ENCODE peak calls at places on chromosomes 7 and 10, in four cellular contexts. One of them, this sample, is unnamed.

GRCh38 chr10:86391986-86392722 is 25.6 kb upstream of the GRID1 start:
- DNase-seq in Karpas-422: no peak
- DNase-seq in stomach: no peak
- DNase-seq in CD8-positive, alpha-beta T cell: no peak
- DNase-seq in this sample: no peak

GRCh38 chr7:151378011-151378410 is 31.8 kb downstream of the WDR86 start:
- DNase-seq in CD8-positive, alpha-beta T cell: no peak
- DNase-seq in stomach: no peak
- DNase-seq in Karpas-422: no peak
- DNase-seq in this sample: no peak

GRCh38 chr7:86733783-86734182 is 90.1 kb downstream of the GRM3 start:
- DNase-seq in stomach: no peak
- DNase-seq in CD8-positive, alpha-beta T cell: no peak
- DNase-seq in Karpas-422: no peak
- DNase-seq in this sample: no peak

GRCh38 chr7:37441405-37441797 is 7.3 kb downstream of the ELMO1 start:
- DNase-seq in stomach: no peak
- DNase-seq in CD8-positive, alpha-beta T cell: no peak
- DNase-seq in Karpas-422: no peak
- DNase-seq in this sample: no peak

GRCh38 chr10:130763071-130763470 is 548.5 kb downstream of the TCERG1L start:
- DNase-seq in CD8-positive, alpha-beta T cell: no peak
- DNase-seq in Karpas-422: no peak
- DNase-seq in stomach: no peak
- DNase-seq in this sample: no peak

GRCh38 chr7:121102619-121103018 is 114.1 kb downstream of the CPED1 start:
- DNase-seq in Karpas-422: no peak
- DNase-seq in stomach: peak
- DNase-seq in CD8-positive, alpha-beta T cell: no peak
- DNase-seq in this sample: peak

GRCh38 chr10:132170561-132171361 is 16.0 kb upstream of the DPYSL4 start:
- DNase-seq in stomach: no peak
- DNase-seq in Karpas-422: peak
- DNase-seq in CD8-positive, alpha-beta T cell: no peak
- DNase-seq in this sample: no peak

GRCh38 chr10:51471271-51471670 is 228.1 kb downstream of the CSTF2T start:
- DNase-seq in CD8-positive, alpha-beta T cell: no peak
- DNase-seq in Karpas-422: no peak
- DNase-seq in stomach: no peak
- DNase-seq in this sample: no peak

GRCh38 chr7:130849604-130850003 is 115.6 kb upstream of the KLF14 start:
- DNase-seq in Karpas-422: no peak
- DNase-seq in CD8-positive, alpha-beta T cell: no peak
- DNase-seq in stomach: no peak
- DNase-seq in this sample: no peak

GRCh38 chr10:24503627-24504320 is 219.9 kb downstream of the ARHGAP21 start:
- DNase-seq in stomach: peak
- DNase-seq in CD8-positive, alpha-beta T cell: no peak
- DNase-seq in Karpas-422: peak
- DNase-seq in this sample: no peak

GRCh38 chr7:151349507-151349853 is 7.9 kb downstream of the NUB1 start:
- DNase-seq in stomach: no peak
- DNase-seq in CD8-positive, alpha-beta T cell: no peak
- DNase-seq in Karpas-422: peak
- DNase-seq in this sample: no peak

GRCh38 chr10:98815039-98815660 is 368.4 kb upstream of the HPS1 start:
- DNase-seq in Karpas-422: no peak
- DNase-seq in stomach: no peak
- DNase-seq in CD8-positive, alpha-beta T cell: no peak
- DNase-seq in this sample: no peak

GRCh38 chr7:122975341-122975740 is 20.2 kb downstream of the TAS2R16 start:
- DNase-seq in CD8-positive, alpha-beta T cell: no peak
- DNase-seq in stomach: no peak
- DNase-seq in Karpas-422: no peak
- DNase-seq in this sample: no peak

GRCh38 chr10:84944187-84944586 is 615.8 kb downstream of the CCSER2 start:
- DNase-seq in stomach: no peak
- DNase-seq in Karpas-422: no peak
- DNase-seq in CD8-positive, alpha-beta T cell: no peak
- DNase-seq in this sample: no peak

GRCh38 chr7:903921-904755 is 27.8 kb downstream of the GET4 start:
- DNase-seq in stomach: no peak
- DNase-seq in CD8-positive, alpha-beta T cell: no peak
- DNase-seq in Karpas-422: no peak
- DNase-seq in this sample: no peak

GRCh38 chr10:16993186-16993585 is 136.4 kb downstream of the CUBN start:
- DNase-seq in stomach: no peak
- DNase-seq in Karpas-422: no peak
- DNase-seq in CD8-positive, alpha-beta T cell: no peak
- DNase-seq in this sample: no peak

GRCh38 chr7:6392712-6393666 is 54.8 kb downstream of the DAGLB start:
- DNase-seq in Karpas-422: no peak
- DNase-seq in CD8-positive, alpha-beta T cell: peak
- DNase-seq in stomach: peak
- DNase-seq in this sample: peak

GRCh38 chr10:132150777-132151176 is 36.0 kb upstream of the DPYSL4 start:
- DNase-seq in Karpas-422: no peak
- DNase-seq in stomach: no peak
- DNase-seq in CD8-positive, alpha-beta T cell: no peak
- DNase-seq in this sample: no peak

GRCh38 chr7:1028775-1029636 is 15.3 kb upstream of the GPR146 start:
- DNase-seq in Karpas-422: no peak
- DNase-seq in CD8-positive, alpha-beta T cell: peak
- DNase-seq in stomach: peak
- DNase-seq in this sample: peak

GRCh38 chr7:19107392-19108147 is 9.9 kb downstream of the TWIST1 start:
- DNase-seq in CD8-positive, alpha-beta T cell: no peak
- DNase-seq in Karpas-422: no peak
- DNase-seq in stomach: no peak
- DNase-seq in this sample: no peak

GRCh38 chr7:110600983-110601382 is 489.9 kb upstream of the LRRN3 start:
- DNase-seq in Karpas-422: no peak
- DNase-seq in stomach: no peak
- DNase-seq in CD8-positive, alpha-beta T cell: no peak
- DNase-seq in this sample: no peak

GRCh38 chr10:25758041-25758457 is 176.0 kb upstream of the MYO3A start:
- DNase-seq in CD8-positive, alpha-beta T cell: no peak
- DNase-seq in Karpas-422: peak
- DNase-seq in stomach: no peak
- DNase-seq in this sample: peak

GRCh38 chr10:97924678-97925077 is 75.0 kb downstream of the GOLGA7B start:
- DNase-seq in stomach: no peak
- DNase-seq in Karpas-422: no peak
- DNase-seq in CD8-positive, alpha-beta T cell: no peak
- DNase-seq in this sample: no peak

GRCh38 chr7:105759670-105760548 is 116.5 kb downstream of the ATXN7L1 start:
- DNase-seq in Karpas-422: peak
- DNase-seq in CD8-positive, alpha-beta T cell: no peak
- DNase-seq in stomach: peak
- DNase-seq in this sample: no peak

GRCh38 chr10:71074176-71074755 is 138.1 kb upstream of the UNC5B start:
- DNase-seq in Karpas-422: no peak
- DNase-seq in CD8-positive, alpha-beta T cell: no peak
- DNase-seq in stomach: no peak
- DNase-seq in this sample: peak

GRCh38 chr10:49441488-49442476 is 45.9 kb upstream of the DRGX start:
- DNase-seq in stomach: no peak
- DNase-seq in CD8-positive, alpha-beta T cell: no peak
- DNase-seq in Karpas-422: no peak
- DNase-seq in this sample: no peak

GRCh38 chr10:24428410-24428782 is 219.5 kb downstream of the KIAA1217 start:
- DNase-seq in stomach: no peak
- DNase-seq in CD8-positive, alpha-beta T cell: no peak
- DNase-seq in Karpas-422: no peak
- DNase-seq in this sample: peak

GRCh38 chr10:93493162-93493561 is 3.2 kb upstream of the CEP55 start:
- DNase-seq in Karpas-422: no peak
- DNase-seq in stomach: no peak
- DNase-seq in CD8-positive, alpha-beta T cell: no peak
- DNase-seq in this sample: no peak

GRCh38 chr7:138245216-138245615 is 169.0 kb downstream of the AKR1D1 start:
- DNase-seq in Karpas-422: no peak
- DNase-seq in CD8-positive, alpha-beta T cell: no peak
- DNase-seq in stomach: no peak
- DNase-seq in this sample: no peak

GRCh38 chr10:37712489-37713131 is 144.8 kb downstream of the ZNF248 start:
- DNase-seq in CD8-positive, alpha-beta T cell: no peak
- DNase-seq in Karpas-422: no peak
- DNase-seq in stomach: no peak
- DNase-seq in this sample: no peak

GRCh38 chr10:124612611-124613498 is 131.3 kb downstream of the FAM53B start:
- DNase-seq in CD8-positive, alpha-beta T cell: peak
- DNase-seq in Karpas-422: peak
- DNase-seq in stomach: no peak
- DNase-seq in this sample: no peak
- H3K27ac ChIP-seq in CD8-positive, alpha-beta T cell: peak
- H3K27ac ChIP-seq in Karpas-422: peak
- H3K27ac ChIP-seq in stomach: peak
- H3K27ac ChIP-seq in this sample: no peak

DNA sequence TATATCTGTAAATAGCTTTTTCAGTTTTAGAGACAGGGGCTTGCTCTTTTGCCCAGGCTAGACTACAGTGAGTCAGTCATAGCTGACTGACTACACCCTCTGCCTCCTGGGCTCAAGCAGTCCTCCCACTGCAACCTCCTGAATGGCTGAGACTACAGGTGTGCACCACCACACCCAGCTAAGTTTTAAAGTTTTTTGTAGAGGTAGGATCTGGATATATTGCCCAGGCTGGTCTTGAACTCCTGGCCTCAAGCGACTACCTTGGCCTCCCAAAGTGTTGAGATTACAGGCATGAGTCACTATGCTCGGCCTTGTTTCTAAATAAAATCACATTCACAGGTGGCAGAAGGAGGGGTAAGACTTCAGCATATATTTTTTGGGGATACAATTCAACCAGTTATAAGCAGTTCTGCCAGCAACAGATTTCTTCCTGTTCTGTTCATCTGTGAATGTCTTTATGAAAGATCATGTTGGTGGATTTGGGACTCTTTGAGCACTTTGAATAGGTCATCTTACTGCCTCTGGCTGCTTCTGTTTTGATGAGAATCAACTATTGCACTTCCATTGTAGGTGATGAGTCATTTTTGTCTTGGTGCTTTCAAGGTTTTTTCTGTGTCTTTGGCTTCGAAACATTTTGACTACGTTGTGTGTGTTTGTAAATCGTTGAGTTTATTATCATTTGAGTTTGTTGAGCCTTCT is 15.7 kb downstream of the RBM33 start:
- DNase-seq in stomach: no peak
- DNase-seq in Karpas-422: no peak
- DNase-seq in CD8-positive, alpha-beta T cell: no peak
- DNase-seq in this sample: no peak
- H3K27ac ChIP-seq in stomach: no peak
- H3K27ac ChIP-seq in Karpas-422: no peak
- H3K27ac ChIP-seq in CD8-positive, alpha-beta T cell: no peak
- H3K27ac ChIP-seq in this sample: peak

GRCh38 chr10:120729508-120729907 is 121.7 kb upstream of the WDR11 start:
- DNase-seq in stomach: no peak
- DNase-seq in CD8-positive, alpha-beta T cell: no peak
- DNase-seq in Karpas-422: no peak
- DNase-seq in this sample: no peak
- H3K27ac ChIP-seq in stomach: no peak
- H3K27ac ChIP-seq in CD8-positive, alpha-beta T cell: no peak
- H3K27ac ChIP-seq in Karpas-422: no peak
- H3K27ac ChIP-seq in this sample: no peak

GRCh38 chr7:30472081-30472770 is 6.4 kb downstream of the NOD1 start:
- DNase-seq in CD8-positive, alpha-beta T cell: no peak
- DNase-seq in Karpas-422: no peak
- DNase-seq in stomach: no peak
- DNase-seq in this sample: no peak

GRCh38 chr7:30473393-30473775 is 5.2 kb downstream of the NOD1 start:
- DNase-seq in CD8-positive, alpha-beta T cell: no peak
- DNase-seq in Karpas-422: no peak
- DNase-seq in stomach: no peak
- DNase-seq in this sample: no peak

GRCh38 chr7:30474485-30474884 is 4.1 kb downstream of the NOD1 start:
- DNase-seq in CD8-positive, alpha-beta T cell: no peak
- DNase-seq in Karpas-422: no peak
- DNase-seq in stomach: no peak
- DNase-seq in this sample: no peak

GRCh38 chr7:30473903-30474302 is 4.7 kb downstream of the NOD1 start:
- DNase-seq in stomach: no peak
- DNase-seq in Karpas-422: no peak
- DNase-seq in CD8-positive, alpha-beta T cell: no peak
- DNase-seq in this sample: no peak

DNA sequence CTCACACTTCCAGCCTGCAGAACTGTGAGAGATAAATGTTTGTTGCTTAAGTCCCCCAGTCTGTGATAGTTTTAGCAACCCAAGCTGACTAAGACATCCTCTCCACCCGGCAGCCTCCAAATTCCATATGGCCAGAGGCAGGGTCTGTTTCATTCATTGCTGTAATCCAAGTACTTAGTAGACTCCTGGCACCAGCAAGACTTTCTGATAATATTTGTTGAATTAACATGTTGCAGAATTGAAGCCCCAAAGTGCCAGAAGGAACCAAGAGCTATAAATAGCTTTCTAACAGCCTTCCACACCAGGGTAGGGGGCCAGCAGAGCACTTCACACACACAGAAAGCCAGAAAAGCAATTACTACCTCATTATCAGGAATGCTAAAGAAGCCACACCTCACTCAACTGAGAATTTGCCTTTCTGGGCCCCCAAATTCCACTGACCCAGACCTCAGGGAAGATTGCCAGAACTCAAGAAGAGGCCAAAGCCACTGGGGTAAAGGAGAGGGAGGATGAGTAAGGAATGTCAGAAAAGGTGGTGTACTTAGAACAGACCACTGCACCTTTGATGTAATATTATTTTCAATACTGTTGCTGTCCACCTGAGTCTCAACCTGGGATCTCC is 5.7 kb downstream of the NOD1 start:
- DNase-seq in Karpas-422: no peak
- DNase-seq in stomach: no peak
- DNase-seq in CD8-positive, alpha-beta T cell: no peak
- DNase-seq in this sample: no peak
- H3K27ac ChIP-seq in Karpas-422: no peak
- H3K27ac ChIP-seq in stomach: peak
- H3K27ac ChIP-seq in CD8-positive, alpha-beta T cell: no peak
- H3K27ac ChIP-seq in this sample: no peak

GRCh38 chr10:113095419-113095818 is 145.4 kb downstream of the TCF7L2 start:
- DNase-seq in CD8-positive, alpha-beta T cell: no peak
- DNase-seq in Karpas-422: no peak
- DNase-seq in stomach: no peak
- DNase-seq in this sample: no peak
- H3K27ac ChIP-seq in CD8-positive, alpha-beta T cell: no peak
- H3K27ac ChIP-seq in Karpas-422: no peak
- H3K27ac ChIP-seq in stomach: no peak
- H3K27ac ChIP-seq in this sample: no peak

This sample was measured in epithelial cell of prostate.